ENCODE peak calls at places on chromosomes 11 and 22, in seven cellular contexts. U is astrocyte of the spinal cord, G is A549, A is Calu3, C is GM12865, Z is lower leg skin, X is fibroblast of pulmonary artery. H is an unnamed sample.

GRCh38 chr11:40290031-40290650 is 1169.3 kb downstream of the LRRC4C start:
- DNase-seq in X (no peak), G (no peak), U (peak), C (no peak), Z (no peak), A (no peak), H (no peak)

GRCh38 chr11:14384338-14384737 is 25.4 kb upstream of the RRAS2 start:
- DNase-seq in U (no peak), G (no peak), A (no peak), C (no peak), Z (no peak), X (peak), H (no peak)

GRCh38 chr11:62306227-62306626 is 7.4 kb upstream of the SCGB1D4 start:
- DNase-seq in G (no peak), U (no peak), C (peak), X (no peak), A (no peak), Z (no peak), H (no peak)

GRCh38 chr11:10305262-10305963 is 540 bp downstream of the ADM start:
- DNase-seq in U (peak), Z (no peak), G (peak), A (peak), C (no peak), X (no peak), H (no peak)

GRCh38 chr11:67644042-67644441 is 4.5 kb upstream of the TBX10 start:
- DNase-seq in G (peak), Z (no peak), A (no peak), C (no peak), U (no peak), X (peak), H (no peak)

GRCh38 chr22:42544686-42545085 is 9.1 kb upstream of the SERHL2 start:
- DNase-seq in C (no peak), A (no peak), Z (no peak), G (peak), U (no peak), X (peak), H (no peak)

GRCh38 chr11:60261014-60261413 is 18.1 kb upstream of the MS4A4E start:
- DNase-seq in U (no peak), X (no peak), C (no peak), G (no peak), Z (no peak), A (no peak), H (no peak)

GRCh38 chr11:81596709-81597108 is 1137.0 kb downstream of the FAM181B start:
- DNase-seq in A (no peak), C (no peak), G (no peak), X (no peak), Z (no peak), U (no peak), H (no peak)

GRCh38 chr11:122137081-122137793 is 21.2 kb upstream of the BLID start:
- DNase-seq in X (peak), C (no peak), G (peak), A (no peak), U (peak), Z (no peak), H (no peak)

GRCh38 chr22:47883757-47884156 is 1121.3 kb downstream of the TBC1D22A start:
- DNase-seq in Z (no peak), A (no peak), G (no peak), X (no peak), C (no peak), U (no peak), H (no peak)

GRCh38 chr11:78039391-78039918 is 16.4 kb upstream of the KCTD14 start:
- DNase-seq in G (no peak), A (no peak), Z (no peak), X (no peak), C (no peak), U (no peak), H (no peak)

GRCh38 chr11:109998921-109999320 is 94.3 kb upstream of the ZC3H12C start:
- DNase-seq in C (no peak), A (no peak), X (no peak), Z (no peak), G (no peak), U (no peak), H (no peak)

DNA sequence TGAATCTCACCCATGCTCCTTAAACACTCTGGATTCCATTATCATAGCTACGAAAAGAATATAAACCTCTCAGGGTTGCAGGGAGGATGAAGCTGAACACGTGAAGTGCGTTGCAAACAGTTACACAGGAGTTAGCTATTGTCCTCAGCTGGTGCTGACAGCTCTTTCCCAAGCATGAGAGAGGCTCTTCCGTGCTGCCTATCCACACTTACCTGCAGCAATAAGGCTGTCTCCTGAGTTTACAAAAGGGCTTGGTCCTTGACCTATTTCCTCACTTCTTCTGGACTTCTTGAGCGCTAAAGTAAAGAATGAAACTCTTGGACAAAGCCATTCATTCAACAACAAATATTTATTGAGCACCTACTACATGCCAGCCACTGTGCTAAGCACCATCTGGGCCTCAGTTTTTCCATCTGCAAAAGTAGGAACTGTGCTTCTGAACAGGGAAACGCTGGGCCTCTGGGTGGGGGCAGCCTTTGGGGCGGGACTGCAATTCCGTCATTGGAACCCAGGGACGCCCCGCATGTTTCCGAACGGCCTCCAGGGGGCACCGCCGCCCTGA is 749 bp upstream of the ARL2 start:
- DNase-seq in U (peak), C (peak), A (peak), Z (peak), G (no peak), X (peak), H (peak)
- TF ChIP-seq CTCF in U (peak), C (peak), A (no peak), Z (no peak), G (peak), X (peak), H (peak)

DNA sequence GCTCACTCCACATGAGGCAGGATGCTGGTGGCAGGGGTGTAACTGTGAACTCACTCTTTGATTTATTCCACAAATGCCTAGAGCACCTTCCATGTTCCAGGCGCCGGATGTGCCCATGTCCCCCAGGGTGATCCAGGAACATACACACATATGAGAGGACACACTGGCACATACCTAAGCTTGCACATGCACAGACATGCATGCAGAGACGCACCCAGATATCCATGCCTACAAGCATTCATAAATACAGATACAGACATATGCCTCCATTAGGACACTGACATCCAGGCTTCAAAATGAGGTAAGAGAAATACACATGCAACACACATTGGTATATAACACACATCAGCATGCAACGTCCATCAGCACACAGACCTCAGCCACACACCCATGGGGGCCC is 4.5 kb downstream of the OSM start:
- DNase-seq in U (no peak), G (no peak), C (no peak), A (no peak), X (no peak), Z (no peak), H (no peak)
- TF ChIP-seq CTCF in U (no peak), G (no peak), C (no peak), A (no peak), X (no peak), Z (no peak), H (no peak)

DNA sequence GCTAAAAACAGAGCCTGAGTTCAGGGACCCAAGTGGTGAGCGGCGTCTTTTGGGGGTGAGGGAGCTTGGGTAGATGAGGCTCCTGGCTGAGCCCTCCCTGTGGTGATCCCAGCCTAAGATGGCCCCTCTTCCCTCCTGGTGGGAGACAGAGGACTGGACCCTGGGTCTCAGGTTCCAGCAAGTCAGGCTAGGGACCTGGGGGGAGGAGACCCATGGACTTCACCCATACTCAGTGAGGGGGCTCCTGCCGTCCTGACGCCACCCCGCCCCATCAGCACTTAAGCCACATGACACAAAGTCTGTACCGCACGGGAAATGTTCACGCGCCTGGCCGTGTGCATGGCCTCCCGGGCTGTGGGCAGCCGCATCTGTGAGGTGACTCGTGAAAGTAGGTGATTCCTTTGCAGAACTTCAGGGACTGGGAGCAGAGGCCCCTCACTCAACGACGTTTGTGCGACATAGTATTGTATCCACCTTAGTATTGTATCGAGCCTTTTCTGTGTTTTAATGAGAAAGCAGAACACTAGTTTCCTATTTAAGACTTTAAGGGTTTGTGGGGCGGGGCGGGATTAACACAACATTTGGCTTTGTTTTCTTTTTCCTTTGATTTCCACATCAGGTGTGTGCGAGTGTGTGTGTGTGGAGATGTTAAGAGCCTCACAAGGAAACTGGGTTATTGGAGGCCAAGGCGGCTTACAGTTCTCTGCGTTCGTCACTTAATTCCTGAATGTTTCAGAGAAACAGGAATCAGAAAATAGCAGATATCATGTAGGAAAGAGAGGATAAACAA is 18.4 kb upstream of the TMEM191C start:
- DNase-seq in G (no peak), U (no peak), X (no peak), C (no peak), Z (peak), A (no peak), H (no peak)
- TF ChIP-seq CTCF in G (no peak), U (no peak), X (no peak), C (no peak), Z (no peak), A (no peak), H (no peak)

DNA sequence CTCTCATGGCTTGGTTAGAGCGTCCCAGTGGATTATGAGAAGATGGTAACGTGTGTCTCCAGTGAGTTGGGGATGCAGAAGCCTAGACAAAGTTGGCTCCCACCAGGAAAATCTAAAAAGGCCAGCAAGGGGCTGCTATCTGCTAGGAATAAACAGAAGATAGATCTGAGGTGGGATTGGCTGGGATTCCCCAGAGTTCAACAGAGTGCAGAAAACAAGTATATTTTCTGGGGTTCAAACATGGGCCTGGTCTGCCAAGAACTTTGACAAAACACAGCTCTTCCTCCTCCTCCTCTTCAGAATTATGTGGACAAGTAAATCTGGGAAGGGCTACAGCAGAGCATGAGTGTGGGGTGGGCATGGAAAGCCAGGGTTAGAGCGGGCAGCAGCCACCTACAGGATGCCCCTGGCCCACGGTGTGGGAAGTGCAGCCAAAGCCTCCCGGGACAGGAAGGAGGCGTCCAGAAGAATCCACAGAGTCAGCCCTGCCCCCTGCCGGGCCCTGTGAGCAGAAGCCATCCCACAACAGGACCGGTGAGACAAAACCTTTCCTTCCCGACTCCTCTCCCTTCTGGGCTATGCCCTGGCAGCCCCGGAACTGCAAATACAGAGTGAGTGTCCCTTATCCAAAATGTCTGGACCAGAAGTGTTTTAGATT is 67.1 kb downstream of the CD82 start:
- DNase-seq in C (peak), A (peak), U (no peak), Z (peak), G (peak), X (peak), H (no peak)
- TF ChIP-seq CTCF in C (peak), A (peak), U (peak), Z (no peak), G (peak), X (peak), H (peak)

GRCh38 chr11:3824714-3825472 is 15.9 kb downstream of the RHOG start:
- DNase-seq in C (peak), U (no peak), Z (no peak), A (peak), G (peak), X (peak), H (peak)
- TF ChIP-seq CTCF in C (peak), U (peak), Z (no peak), A (peak), G (peak), X (peak), H (peak)

GRCh38 chr11:129013737-129014475 is 71.2 kb upstream of the TP53AIP1 start:
- DNase-seq in X (no peak), Z (no peak), U (no peak), C (no peak), G (no peak), A (no peak), H (no peak)

GRCh38 chr11:129023968-129024676 is 81.5 kb upstream of the TP53AIP1 start:
- DNase-seq in U (peak), A (peak), G (no peak), X (peak), C (no peak), Z (peak), H (no peak)

GRCh38 chr11:129021295-129021694 is 78.6 kb upstream of the TP53AIP1 start:
- DNase-seq in G (no peak), U (no peak), X (peak), Z (no peak), A (no peak), C (no peak), H (no peak)

DNA sequence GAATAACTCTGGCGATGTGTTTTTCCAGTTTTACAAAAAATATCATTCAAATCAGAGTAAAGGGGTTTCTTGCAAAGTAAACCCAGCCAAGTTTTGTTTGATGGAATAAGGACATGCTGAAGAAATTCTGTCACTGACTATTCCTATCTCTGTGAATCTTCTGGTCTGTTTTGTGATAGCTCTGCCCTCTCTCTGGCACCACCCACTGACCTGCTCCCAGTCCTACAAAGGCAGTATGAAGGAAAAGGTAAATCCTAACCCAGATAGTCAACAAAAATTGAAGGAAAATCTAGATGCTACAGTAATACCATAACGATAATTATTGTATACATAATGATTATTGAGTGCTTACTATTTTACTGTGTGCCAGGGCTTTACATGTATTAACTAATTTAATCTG is 76.3 kb upstream of the TP53AIP1 start:
- DNase-seq in U (no peak), Z (no peak), G (no peak), X (no peak), A (no peak), C (no peak), H (no peak)
- TF ChIP-seq CTCF in U (no peak), Z (no peak), G (no peak), X (no peak), A (no peak), C (no peak), H (no peak)

DNA sequence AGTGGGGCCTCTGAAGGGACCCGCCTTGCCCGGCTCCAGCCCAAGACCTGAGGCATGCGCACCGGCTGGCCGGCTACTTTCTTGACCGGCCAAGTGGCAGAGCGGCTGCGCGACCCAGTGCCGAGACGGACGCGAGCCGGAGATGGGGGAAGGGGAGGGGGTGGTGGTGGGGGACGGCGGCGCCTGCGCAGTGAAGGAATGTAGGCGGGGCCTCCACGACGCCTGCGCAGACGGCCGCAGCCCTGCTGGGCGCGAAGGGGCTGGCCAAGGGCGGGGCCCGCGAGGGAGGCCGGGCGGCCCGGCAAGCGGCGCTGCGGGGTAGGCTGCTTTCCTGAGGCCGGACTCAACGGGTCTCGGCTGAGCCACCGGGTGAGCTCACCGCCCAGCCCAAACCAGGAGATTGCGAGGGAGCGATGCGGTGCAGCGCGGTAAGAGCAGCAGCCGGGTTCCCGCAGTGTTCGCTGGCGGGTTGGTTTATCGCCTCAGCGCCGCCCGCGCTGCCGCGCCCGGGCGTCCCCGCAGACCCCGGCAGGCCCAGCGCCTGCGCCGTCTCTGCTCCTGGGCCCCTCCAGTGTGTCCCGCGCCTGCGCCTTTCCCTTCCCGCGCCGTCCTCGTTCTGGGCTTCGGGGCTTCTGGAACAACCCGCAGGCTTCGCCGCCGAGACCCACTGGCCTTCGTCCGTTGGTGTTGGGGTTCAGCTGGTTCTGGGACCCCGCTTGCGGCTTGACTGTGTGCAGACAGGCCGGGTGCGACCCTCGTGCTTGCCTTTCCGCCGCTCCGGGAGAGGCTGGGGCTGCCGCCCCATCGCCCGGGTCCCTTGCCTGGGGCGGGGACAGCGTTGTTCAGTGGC is at the start of gene SPECC1L:
- DNase-seq in Z (peak), X (peak), U (peak), G (peak), A (peak), C (peak), H (peak)
- TF ChIP-seq CTCF in Z (no peak), X (no peak), U (no peak), G (no peak), A (no peak), C (peak), H (peak)

DNA sequence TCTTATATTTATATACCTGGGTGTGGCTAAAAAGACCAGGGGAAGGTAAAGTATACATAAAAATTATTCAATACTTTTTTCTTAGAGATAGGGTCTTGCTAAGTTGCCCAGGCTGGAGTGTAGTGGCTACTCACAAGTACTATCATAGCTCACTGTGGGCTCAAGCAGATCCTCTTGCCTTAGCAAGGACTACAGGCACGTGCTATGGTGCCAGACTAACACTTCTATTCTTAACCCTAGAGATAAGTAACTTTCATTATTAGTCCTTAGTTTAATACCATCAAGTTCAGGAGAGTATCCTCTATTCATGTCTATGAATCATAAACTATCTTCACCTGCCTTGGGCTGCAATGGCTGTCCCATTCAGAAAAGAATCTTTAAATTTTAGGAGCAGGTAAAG is 11.9 kb downstream of the FCHSD2 start:
- DNase-seq in Z (no peak), G (no peak), X (no peak), A (no peak), U (no peak), C (no peak), H (no peak)
- TF ChIP-seq CTCF in Z (no peak), G (no peak), X (no peak), A (no peak), U (no peak), C (no peak), H (no peak)

GRCh38 chr22:33013051-33013450 is 45.1 kb downstream of the SYN3 start:
- DNase-seq in X (no peak), A (no peak), C (no peak), Z (no peak), U (no peak), G (no peak), H (no peak)
- TF ChIP-seq CTCF in X (no peak), A (no peak), C (no peak), Z (no peak), U (no peak), G (no peak), H (no peak)